ENCODE peak calls at places on chromosomes 7 and 10, in nine cellular contexts. One of them, this sample, is unnamed.

GRCh38 chr10:69845574-69846251 is 44.0 kb downstream of the COL13A1 start:
- DNase-seq in effector memory CD4-positive, alpha-beta T cell: no peak
- DNase-seq in prostate gland: peak
- DNase-seq in adrenal gland: peak
- DNase-seq in right atrium auricular region: no peak
- DNase-seq in colonic mucosa: peak
- DNase-seq in WERI-Rb-1: no peak
- DNase-seq in neuronal stem cell: no peak
- DNase-seq in brain microvascular endothelial cell: no peak
- DNase-seq in this sample: no peak

GRCh38 chr10:69819713-69820506 is 18.2 kb downstream of the COL13A1 start:
- DNase-seq in effector memory CD4-positive, alpha-beta T cell: no peak
- DNase-seq in prostate gland: no peak
- DNase-seq in adrenal gland: no peak
- DNase-seq in right atrium auricular region: no peak
- DNase-seq in colonic mucosa: no peak
- DNase-seq in WERI-Rb-1: no peak
- DNase-seq in neuronal stem cell: no peak
- DNase-seq in brain microvascular endothelial cell: no peak
- DNase-seq in this sample: no peak

GRCh38 chr7:86932038-86932512 is 127.4 kb downstream of the ELAPOR2 start:
- DNase-seq in effector memory CD4-positive, alpha-beta T cell: no peak
- DNase-seq in prostate gland: no peak
- DNase-seq in adrenal gland: no peak
- DNase-seq in right atrium auricular region: no peak
- DNase-seq in colonic mucosa: no peak
- DNase-seq in WERI-Rb-1: no peak
- DNase-seq in neuronal stem cell: no peak
- DNase-seq in brain microvascular endothelial cell: peak
- DNase-seq in this sample: no peak

GRCh38 chr10:53667063-53667462 is 894.5 kb upstream of the MBL2 start:
- DNase-seq in effector memory CD4-positive, alpha-beta T cell: no peak
- DNase-seq in prostate gland: no peak
- DNase-seq in adrenal gland: no peak
- DNase-seq in right atrium auricular region: no peak
- DNase-seq in colonic mucosa: no peak
- DNase-seq in WERI-Rb-1: no peak
- DNase-seq in neuronal stem cell: no peak
- DNase-seq in brain microvascular endothelial cell: no peak
- DNase-seq in this sample: no peak

GRCh38 chr7:30411897-30412296 is 66.7 kb downstream of the NOD1 start:
- DNase-seq in effector memory CD4-positive, alpha-beta T cell: no peak
- DNase-seq in prostate gland: no peak
- DNase-seq in adrenal gland: no peak
- DNase-seq in right atrium auricular region: no peak
- DNase-seq in colonic mucosa: no peak
- DNase-seq in WERI-Rb-1: no peak
- DNase-seq in neuronal stem cell: no peak
- DNase-seq in brain microvascular endothelial cell: no peak
- DNase-seq in this sample: no peak

GRCh38 chr7:37643876-37644275 is 39.7 kb upstream of the GPR141 start:
- DNase-seq in effector memory CD4-positive, alpha-beta T cell: no peak
- DNase-seq in prostate gland: no peak
- DNase-seq in adrenal gland: no peak
- DNase-seq in right atrium auricular region: no peak
- DNase-seq in colonic mucosa: no peak
- DNase-seq in WERI-Rb-1: peak
- DNase-seq in neuronal stem cell: peak
- DNase-seq in brain microvascular endothelial cell: no peak
- DNase-seq in this sample: no peak

GRCh38 chr7:43625453-43625852 is 42.5 kb downstream of the STK17A start:
- DNase-seq in effector memory CD4-positive, alpha-beta T cell: peak
- DNase-seq in prostate gland: no peak
- DNase-seq in adrenal gland: no peak
- DNase-seq in right atrium auricular region: no peak
- DNase-seq in colonic mucosa: no peak
- DNase-seq in WERI-Rb-1: no peak
- DNase-seq in neuronal stem cell: no peak
- DNase-seq in brain microvascular endothelial cell: no peak
- DNase-seq in this sample: peak

GRCh38 chr7:77690289-77690688 is 6.0 kb upstream of the RSBN1L start:
- DNase-seq in effector memory CD4-positive, alpha-beta T cell: no peak
- DNase-seq in prostate gland: no peak
- DNase-seq in adrenal gland: no peak
- DNase-seq in right atrium auricular region: no peak
- DNase-seq in colonic mucosa: no peak
- DNase-seq in WERI-Rb-1: no peak
- DNase-seq in neuronal stem cell: no peak
- DNase-seq in brain microvascular endothelial cell: no peak
- DNase-seq in this sample: no peak

GRCh38 chr7:106736508-106737201 is 75.7 kb upstream of the CCDC71L start:
- DNase-seq in effector memory CD4-positive, alpha-beta T cell: no peak
- DNase-seq in prostate gland: peak
- DNase-seq in adrenal gland: peak
- DNase-seq in right atrium auricular region: no peak
- DNase-seq in colonic mucosa: peak
- DNase-seq in WERI-Rb-1: peak
- DNase-seq in neuronal stem cell: no peak
- DNase-seq in brain microvascular endothelial cell: peak
- DNase-seq in this sample: peak

GRCh38 chr7:93622036-93622714 is 47.7 kb upstream of the CALCR start:
- DNase-seq in effector memory CD4-positive, alpha-beta T cell: no peak
- DNase-seq in prostate gland: no peak
- DNase-seq in adrenal gland: no peak
- DNase-seq in right atrium auricular region: no peak
- DNase-seq in colonic mucosa: no peak
- DNase-seq in WERI-Rb-1: peak
- DNase-seq in neuronal stem cell: no peak
- DNase-seq in brain microvascular endothelial cell: peak
- DNase-seq in this sample: no peak

GRCh38 chr7:135342887-135343286 is 109.2 kb downstream of the STRA8 start:
- DNase-seq in effector memory CD4-positive, alpha-beta T cell: no peak
- DNase-seq in prostate gland: no peak
- DNase-seq in adrenal gland: no peak
- DNase-seq in right atrium auricular region: no peak
- DNase-seq in colonic mucosa: no peak
- DNase-seq in WERI-Rb-1: no peak
- DNase-seq in neuronal stem cell: no peak
- DNase-seq in brain microvascular endothelial cell: no peak
- DNase-seq in this sample: no peak

GRCh38 chr10:30219977-30220751 is 128.9 kb downstream of the MTPAP start:
- DNase-seq in effector memory CD4-positive, alpha-beta T cell: no peak
- DNase-seq in prostate gland: peak
- DNase-seq in adrenal gland: no peak
- DNase-seq in right atrium auricular region: no peak
- DNase-seq in colonic mucosa: no peak
- DNase-seq in WERI-Rb-1: no peak
- DNase-seq in neuronal stem cell: no peak
- DNase-seq in brain microvascular endothelial cell: peak
- DNase-seq in this sample: no peak

GRCh38 chr10:3480281-3480999 is 304.6 kb downstream of the KLF6 start:
- DNase-seq in effector memory CD4-positive, alpha-beta T cell: no peak
- DNase-seq in prostate gland: no peak
- DNase-seq in adrenal gland: no peak
- DNase-seq in right atrium auricular region: no peak
- DNase-seq in colonic mucosa: no peak
- DNase-seq in WERI-Rb-1: no peak
- DNase-seq in neuronal stem cell: no peak
- DNase-seq in brain microvascular endothelial cell: no peak
- DNase-seq in this sample: no peak

GRCh38 chr10:92697663-92698511 is 8.1 kb downstream of the HHEX start:
- DNase-seq in effector memory CD4-positive, alpha-beta T cell: no peak
- DNase-seq in prostate gland: no peak
- DNase-seq in adrenal gland: no peak
- DNase-seq in right atrium auricular region: no peak
- DNase-seq in colonic mucosa: no peak
- DNase-seq in WERI-Rb-1: no peak
- DNase-seq in neuronal stem cell: no peak
- DNase-seq in brain microvascular endothelial cell: no peak
- DNase-seq in this sample: no peak

GRCh38 chr7:127578036-127578684 is 7.2 kb downstream of the GCC1 start:
- DNase-seq in effector memory CD4-positive, alpha-beta T cell: no peak
- DNase-seq in prostate gland: no peak
- DNase-seq in adrenal gland: peak
- DNase-seq in right atrium auricular region: no peak
- DNase-seq in colonic mucosa: no peak
- DNase-seq in WERI-Rb-1: peak
- DNase-seq in neuronal stem cell: no peak
- DNase-seq in brain microvascular endothelial cell: peak
- DNase-seq in this sample: no peak

GRCh38 chr10:113519616-113520015 is 33.2 kb upstream of the HABP2 start:
- DNase-seq in effector memory CD4-positive, alpha-beta T cell: no peak
- DNase-seq in prostate gland: no peak
- DNase-seq in adrenal gland: no peak
- DNase-seq in right atrium auricular region: no peak
- DNase-seq in colonic mucosa: no peak
- DNase-seq in WERI-Rb-1: no peak
- DNase-seq in neuronal stem cell: no peak
- DNase-seq in brain microvascular endothelial cell: no peak
- DNase-seq in this sample: no peak

GRCh38 chr7:121505021-121505420 is 108.9 kb upstream of the FAM3C start:
- DNase-seq in effector memory CD4-positive, alpha-beta T cell: no peak
- DNase-seq in prostate gland: no peak
- DNase-seq in adrenal gland: no peak
- DNase-seq in right atrium auricular region: no peak
- DNase-seq in colonic mucosa: no peak
- DNase-seq in WERI-Rb-1: no peak
- DNase-seq in neuronal stem cell: no peak
- DNase-seq in brain microvascular endothelial cell: peak
- DNase-seq in this sample: no peak

GRCh38 chr10:120456626-120457430 is at the start of gene PLPP4:
- DNase-seq in effector memory CD4-positive, alpha-beta T cell: no peak
- DNase-seq in prostate gland: no peak
- DNase-seq in adrenal gland: no peak
- DNase-seq in right atrium auricular region: no peak
- DNase-seq in colonic mucosa: no peak
- DNase-seq in WERI-Rb-1: peak
- DNase-seq in neuronal stem cell: peak
- DNase-seq in brain microvascular endothelial cell: peak
- DNase-seq in this sample: no peak

GRCh38 chr10:71694567-71694968 is 25.0 kb downstream of the C10orf105 start:
- DNase-seq in effector memory CD4-positive, alpha-beta T cell: no peak
- DNase-seq in prostate gland: no peak
- DNase-seq in adrenal gland: peak
- DNase-seq in right atrium auricular region: no peak
- DNase-seq in colonic mucosa: peak
- DNase-seq in WERI-Rb-1: no peak
- DNase-seq in neuronal stem cell: no peak
- DNase-seq in brain microvascular endothelial cell: no peak
- DNase-seq in this sample: no peak

GRCh38 chr10:34954142-34954541 is 136.0 kb downstream of the CUL2 start:
- DNase-seq in effector memory CD4-positive, alpha-beta T cell: no peak
- DNase-seq in prostate gland: peak
- DNase-seq in adrenal gland: no peak
- DNase-seq in right atrium auricular region: no peak
- DNase-seq in colonic mucosa: peak
- DNase-seq in WERI-Rb-1: no peak
- DNase-seq in neuronal stem cell: no peak
- DNase-seq in brain microvascular endothelial cell: no peak
- DNase-seq in this sample: no peak
- H3K4me3 ChIP-seq in effector memory CD4-positive, alpha-beta T cell: no peak
- H3K4me3 ChIP-seq in prostate gland: no peak
- H3K4me3 ChIP-seq in adrenal gland: no peak
- H3K4me3 ChIP-seq in right atrium auricular region: no peak
- H3K4me3 ChIP-seq in colonic mucosa: no peak
- H3K4me3 ChIP-seq in WERI-Rb-1: no peak
- H3K4me3 ChIP-seq in neuronal stem cell: no peak
- H3K4me3 ChIP-seq in brain microvascular endothelial cell: no peak
- H3K4me3 ChIP-seq in this sample: no peak

DNA sequence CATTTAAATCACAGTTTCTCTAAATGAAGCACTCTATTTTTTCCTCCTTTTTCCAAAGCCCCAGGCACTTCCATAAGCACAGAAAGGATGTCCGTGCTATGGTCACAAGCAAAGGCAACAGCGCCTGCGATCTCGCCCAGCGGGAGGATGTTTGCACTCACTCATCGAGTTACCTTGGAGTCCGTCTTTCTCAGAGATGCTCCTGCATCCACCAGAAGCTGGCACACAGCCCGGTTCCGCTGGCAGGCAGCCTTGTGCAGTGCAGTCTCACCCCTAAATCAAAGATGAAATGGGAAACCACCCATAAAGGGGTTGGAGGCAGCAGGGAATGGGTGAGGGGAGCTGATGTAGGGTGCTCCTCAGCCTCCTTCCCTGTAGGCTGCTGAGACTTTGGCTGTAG is 51.9 kb upstream of the PTN start:
- DNase-seq in effector memory CD4-positive, alpha-beta T cell: no peak
- DNase-seq in prostate gland: no peak
- DNase-seq in adrenal gland: peak
- DNase-seq in right atrium auricular region: no peak
- DNase-seq in colonic mucosa: no peak
- DNase-seq in WERI-Rb-1: no peak
- DNase-seq in neuronal stem cell: no peak
- DNase-seq in brain microvascular endothelial cell: no peak
- DNase-seq in this sample: no peak
- H3K27ac ChIP-seq in effector memory CD4-positive, alpha-beta T cell: no peak
- H3K27ac ChIP-seq in prostate gland: no peak
- H3K27ac ChIP-seq in adrenal gland: no peak
- H3K27ac ChIP-seq in right atrium auricular region: no peak
- H3K27ac ChIP-seq in colonic mucosa: no peak
- H3K27ac ChIP-seq in WERI-Rb-1: no peak
- H3K27ac ChIP-seq in neuronal stem cell: no peak
- H3K27ac ChIP-seq in brain microvascular endothelial cell: no peak
- H3K27ac ChIP-seq in this sample: no peak

DNA sequence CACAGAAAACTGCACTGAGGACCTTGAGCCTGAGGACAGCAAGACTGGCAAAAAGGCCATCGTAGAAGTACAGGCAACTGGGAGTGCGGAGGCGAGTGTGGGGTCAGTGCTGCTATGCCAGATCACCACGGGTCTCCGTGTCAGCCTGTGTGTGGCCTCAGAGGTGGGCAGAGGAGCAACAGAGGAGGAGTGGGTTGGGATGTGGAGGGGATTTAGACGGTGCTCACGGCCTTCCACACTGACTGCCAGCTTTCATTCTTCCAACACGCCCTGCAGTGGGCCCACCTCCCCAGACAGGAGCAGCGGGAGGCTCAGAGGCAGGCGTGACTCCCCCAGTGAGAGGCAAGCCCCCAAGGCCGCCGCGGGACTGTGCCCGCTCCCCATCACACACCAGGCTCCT is 17.0 kb upstream of the ZMIZ1 start:
- DNase-seq in effector memory CD4-positive, alpha-beta T cell: no peak
- DNase-seq in prostate gland: no peak
- DNase-seq in adrenal gland: no peak
- DNase-seq in right atrium auricular region: no peak
- DNase-seq in colonic mucosa: peak
- DNase-seq in WERI-Rb-1: no peak
- DNase-seq in neuronal stem cell: no peak
- DNase-seq in brain microvascular endothelial cell: no peak
- DNase-seq in this sample: no peak
- H3K4me3 ChIP-seq in effector memory CD4-positive, alpha-beta T cell: no peak
- H3K4me3 ChIP-seq in prostate gland: no peak
- H3K4me3 ChIP-seq in adrenal gland: no peak
- H3K4me3 ChIP-seq in right atrium auricular region: no peak
- H3K4me3 ChIP-seq in colonic mucosa: no peak
- H3K4me3 ChIP-seq in WERI-Rb-1: no peak
- H3K4me3 ChIP-seq in neuronal stem cell: no peak
- H3K4me3 ChIP-seq in brain microvascular endothelial cell: no peak
- H3K4me3 ChIP-seq in this sample: no peak

DNA sequence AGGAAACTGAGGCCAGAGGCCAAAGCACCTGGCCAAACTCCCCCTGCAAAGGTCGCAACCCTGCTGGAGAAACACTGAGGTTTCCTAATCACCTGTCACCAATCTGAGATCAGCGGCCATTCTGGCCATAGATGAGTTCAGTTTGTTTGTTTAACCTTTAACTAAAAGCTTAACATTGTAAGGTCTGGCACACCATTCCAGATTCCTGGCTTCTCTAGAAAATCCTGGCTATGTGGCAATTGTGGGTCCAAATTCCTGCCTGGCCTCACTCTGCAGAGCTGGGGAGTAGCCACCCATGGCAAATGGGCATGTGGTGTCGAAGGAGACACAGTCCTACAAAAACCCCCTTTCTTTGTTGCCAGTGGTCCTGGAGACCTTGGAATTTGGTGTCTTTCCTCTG is 65.8 kb downstream of the GFRA1 start:
- DNase-seq in effector memory CD4-positive, alpha-beta T cell: no peak
- DNase-seq in prostate gland: no peak
- DNase-seq in adrenal gland: no peak
- DNase-seq in right atrium auricular region: no peak
- DNase-seq in colonic mucosa: no peak
- DNase-seq in WERI-Rb-1: no peak
- DNase-seq in neuronal stem cell: no peak
- DNase-seq in brain microvascular endothelial cell: no peak
- DNase-seq in this sample: no peak
- H3K27ac ChIP-seq in effector memory CD4-positive, alpha-beta T cell: no peak
- H3K27ac ChIP-seq in prostate gland: no peak
- H3K27ac ChIP-seq in adrenal gland: no peak
- H3K27ac ChIP-seq in right atrium auricular region: no peak
- H3K27ac ChIP-seq in colonic mucosa: no peak
- H3K27ac ChIP-seq in WERI-Rb-1: no peak
- H3K27ac ChIP-seq in neuronal stem cell: no peak
- H3K27ac ChIP-seq in brain microvascular endothelial cell: no peak
- H3K27ac ChIP-seq in this sample: no peak